ENCODE peak calls at places on chromosomes 16 and 17, in ten cellular contexts. One of them, this sample, is unnamed.

GRCh38 chr17:78658281-78658785 is 81.1 kb upstream of the DNAH17 start:
- DNase-seq in AG04450: no peak
- DNase-seq in cardiac fibroblast: no peak
- DNase-seq in epithelial cell of proximal tubule: no peak
- DNase-seq in A549: no peak
- DNase-seq in fibroblast of lung: peak; percentile 64
- DNase-seq in mesenchymal stem cell: no peak
- DNase-seq in fibroblast of pulmonary artery: no peak
- DNase-seq in neuronal stem cell: no peak
- DNase-seq in lower leg skin: no peak
- DNase-seq in this sample: peak; percentile 63

GRCh38 chr17:32445075-32445427 is 741 bp downstream of the PSMD11 start:
- DNase-seq in AG04450: no peak
- DNase-seq in cardiac fibroblast: peak; percentile 63
- DNase-seq in epithelial cell of proximal tubule: no peak
- DNase-seq in A549: peak; percentile 61
- DNase-seq in fibroblast of lung: peak; percentile 81
- DNase-seq in mesenchymal stem cell: peak; percentile 85
- DNase-seq in fibroblast of pulmonary artery: peak; percentile 57
- DNase-seq in neuronal stem cell: no peak
- DNase-seq in lower leg skin: no peak
- DNase-seq in this sample: no peak

GRCh38 chr17:32813021-32813420 is 63.9 kb downstream of the MYO1D start:
- DNase-seq in AG04450: no peak
- DNase-seq in cardiac fibroblast: peak; percentile 16
- DNase-seq in epithelial cell of proximal tubule: no peak
- DNase-seq in A549: no peak
- DNase-seq in fibroblast of lung: no peak
- DNase-seq in mesenchymal stem cell: no peak
- DNase-seq in fibroblast of pulmonary artery: peak; percentile 12
- DNase-seq in neuronal stem cell: no peak
- DNase-seq in lower leg skin: no peak
- DNase-seq in this sample: peak; percentile 29

GRCh38 chr17:8960325-8961144 is 5.0 kb downstream of the PIK3R5 start:
- DNase-seq in AG04450: no peak
- DNase-seq in cardiac fibroblast: no peak
- DNase-seq in epithelial cell of proximal tubule: no peak
- DNase-seq in A549: no peak
- DNase-seq in fibroblast of lung: no peak
- DNase-seq in mesenchymal stem cell: no peak
- DNase-seq in fibroblast of pulmonary artery: no peak
- DNase-seq in neuronal stem cell: no peak
- DNase-seq in lower leg skin: peak; percentile 54
- DNase-seq in this sample: no peak

GRCh38 chr16:1610841-1611653 is 825 bp downstream of the IFT140 start:
- DNase-seq in AG04450: no peak
- DNase-seq in cardiac fibroblast: no peak
- DNase-seq in epithelial cell of proximal tubule: no peak
- DNase-seq in A549: no peak
- DNase-seq in fibroblast of lung: peak; percentile 69
- DNase-seq in mesenchymal stem cell: peak; percentile 28
- DNase-seq in fibroblast of pulmonary artery: no peak
- DNase-seq in neuronal stem cell: peak; percentile 6
- DNase-seq in lower leg skin: no peak
- DNase-seq in this sample: peak; percentile 21

GRCh38 chr16:4700380-4700996 is 7.1 kb downstream of the NUDT16L1 start:
- DNase-seq in AG04450: no peak
- DNase-seq in cardiac fibroblast: no peak
- DNase-seq in epithelial cell of proximal tubule: no peak
- DNase-seq in A549: no peak
- DNase-seq in fibroblast of lung: no peak
- DNase-seq in mesenchymal stem cell: no peak
- DNase-seq in fibroblast of pulmonary artery: no peak
- DNase-seq in neuronal stem cell: no peak
- DNase-seq in lower leg skin: no peak
- DNase-seq in this sample: no peak

GRCh38 chr16:61812251-61812650 is 224.0 kb downstream of the CDH8 start:
- DNase-seq in AG04450: no peak
- DNase-seq in cardiac fibroblast: no peak
- DNase-seq in epithelial cell of proximal tubule: no peak
- DNase-seq in A549: no peak
- DNase-seq in fibroblast of lung: no peak
- DNase-seq in mesenchymal stem cell: no peak
- DNase-seq in fibroblast of pulmonary artery: no peak
- DNase-seq in neuronal stem cell: no peak
- DNase-seq in lower leg skin: no peak
- DNase-seq in this sample: no peak

GRCh38 chr16:11374255-11374654 is 29.0 kb downstream of the RMI2 start:
- DNase-seq in AG04450: no peak
- DNase-seq in cardiac fibroblast: no peak
- DNase-seq in epithelial cell of proximal tubule: no peak
- DNase-seq in A549: no peak
- DNase-seq in fibroblast of lung: no peak
- DNase-seq in mesenchymal stem cell: no peak
- DNase-seq in fibroblast of pulmonary artery: no peak
- DNase-seq in neuronal stem cell: no peak
- DNase-seq in lower leg skin: no peak
- DNase-seq in this sample: no peak

GRCh38 chr16:14486520-14487303 is 143.3 kb downstream of the PARN start:
- DNase-seq in AG04450: peak; percentile 86
- DNase-seq in cardiac fibroblast: peak; percentile 96
- DNase-seq in epithelial cell of proximal tubule: peak; percentile 84
- DNase-seq in A549: peak; percentile 93
- DNase-seq in fibroblast of lung: peak; percentile 96
- DNase-seq in mesenchymal stem cell: peak; percentile 92
- DNase-seq in fibroblast of pulmonary artery: peak; percentile 95
- DNase-seq in neuronal stem cell: no peak
- DNase-seq in lower leg skin: peak; percentile 95
- DNase-seq in this sample: peak; percentile 84

DNA sequence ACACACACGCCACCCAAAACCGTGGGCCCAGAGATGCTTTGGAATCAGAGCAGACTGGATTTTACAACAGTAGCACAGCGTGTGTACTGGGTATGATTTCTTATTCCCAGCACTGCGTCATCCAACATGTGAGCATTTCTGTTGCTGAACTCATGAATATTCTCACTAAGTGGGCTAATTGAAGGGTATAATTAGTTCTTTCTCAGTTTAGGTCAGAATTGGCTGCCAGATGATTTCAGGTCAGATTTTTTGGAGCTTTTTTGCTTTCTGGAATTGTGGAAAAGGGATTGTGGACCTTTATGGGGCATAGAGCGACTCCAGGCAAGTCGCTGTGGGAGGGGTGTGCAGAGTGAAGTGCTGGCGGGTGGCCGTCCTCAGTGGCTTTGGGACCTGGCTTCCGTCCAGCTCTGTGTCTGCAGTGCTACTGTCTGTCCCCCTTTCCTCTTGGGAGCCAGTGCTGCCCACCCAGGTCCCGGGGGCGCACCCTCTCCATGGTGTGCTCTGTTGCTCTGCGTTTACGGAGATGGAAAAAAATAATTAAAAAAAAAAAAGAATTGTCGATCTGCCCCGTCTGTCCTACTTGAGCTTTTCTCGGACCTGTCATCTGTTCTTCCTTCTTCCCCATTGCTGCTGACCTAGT is 25.0 kb downstream of the FOXK2 start:
- DNase-seq in AG04450: no peak
- DNase-seq in cardiac fibroblast: no peak
- DNase-seq in epithelial cell of proximal tubule: no peak
- DNase-seq in A549: no peak
- DNase-seq in fibroblast of lung: no peak
- DNase-seq in mesenchymal stem cell: no peak
- DNase-seq in fibroblast of pulmonary artery: no peak
- DNase-seq in neuronal stem cell: no peak
- DNase-seq in lower leg skin: no peak
- DNase-seq in this sample: no peak
- H3K4me3 ChIP-seq in AG04450: no peak overlapping the region
- H3K4me3 ChIP-seq in cardiac fibroblast: no peak overlapping the region
- H3K4me3 ChIP-seq in epithelial cell of proximal tubule: no peak overlapping the region
- H3K4me3 ChIP-seq in A549: no peak overlapping the region
- H3K4me3 ChIP-seq in fibroblast of lung: no peak overlapping the region
- H3K4me3 ChIP-seq in mesenchymal stem cell: no peak overlapping the region
- H3K4me3 ChIP-seq in fibroblast of pulmonary artery: no peak overlapping the region
- H3K4me3 ChIP-seq in neuronal stem cell: no peak overlapping the region
- H3K4me3 ChIP-seq in lower leg skin: no peak overlapping the region
- H3K4me3 ChIP-seq in this sample: no peak overlapping the region

GRCh38 chr17:40327244-40327666 is 18.3 kb downstream of the RARA start:
- DNase-seq in AG04450: no peak
- DNase-seq in cardiac fibroblast: no peak
- DNase-seq in epithelial cell of proximal tubule: no peak
- DNase-seq in A549: no peak
- DNase-seq in fibroblast of lung: no peak
- DNase-seq in mesenchymal stem cell: no peak
- DNase-seq in fibroblast of pulmonary artery: no peak
- DNase-seq in neuronal stem cell: no peak
- DNase-seq in lower leg skin: no peak
- DNase-seq in this sample: no peak

GRCh38 chr17:40327735-40328385 is 18.9 kb downstream of the RARA start:
- DNase-seq in AG04450: no peak
- DNase-seq in cardiac fibroblast: peak; percentile 59
- DNase-seq in epithelial cell of proximal tubule: no peak
- DNase-seq in A549: no peak
- DNase-seq in fibroblast of lung: no peak
- DNase-seq in mesenchymal stem cell: no peak
- DNase-seq in fibroblast of pulmonary artery: no peak
- DNase-seq in neuronal stem cell: no peak
- DNase-seq in lower leg skin: no peak
- DNase-seq in this sample: no peak

GRCh38 chr17:40325156-40326013 is 16.4 kb downstream of the RARA start:
- DNase-seq in AG04450: no peak
- DNase-seq in cardiac fibroblast: no peak
- DNase-seq in epithelial cell of proximal tubule: no peak
- DNase-seq in A549: no peak
- DNase-seq in fibroblast of lung: no peak
- DNase-seq in mesenchymal stem cell: no peak
- DNase-seq in fibroblast of pulmonary artery: no peak
- DNase-seq in neuronal stem cell: no peak
- DNase-seq in lower leg skin: no peak
- DNase-seq in this sample: no peak

GRCh38 chr17:40326832-40327199 is 17.8 kb downstream of the RARA start:
- DNase-seq in AG04450: no peak
- DNase-seq in cardiac fibroblast: no peak
- DNase-seq in epithelial cell of proximal tubule: no peak
- DNase-seq in A549: no peak
- DNase-seq in fibroblast of lung: no peak
- DNase-seq in mesenchymal stem cell: no peak
- DNase-seq in fibroblast of pulmonary artery: no peak
- DNase-seq in neuronal stem cell: no peak
- DNase-seq in lower leg skin: no peak
- DNase-seq in this sample: no peak

DNA sequence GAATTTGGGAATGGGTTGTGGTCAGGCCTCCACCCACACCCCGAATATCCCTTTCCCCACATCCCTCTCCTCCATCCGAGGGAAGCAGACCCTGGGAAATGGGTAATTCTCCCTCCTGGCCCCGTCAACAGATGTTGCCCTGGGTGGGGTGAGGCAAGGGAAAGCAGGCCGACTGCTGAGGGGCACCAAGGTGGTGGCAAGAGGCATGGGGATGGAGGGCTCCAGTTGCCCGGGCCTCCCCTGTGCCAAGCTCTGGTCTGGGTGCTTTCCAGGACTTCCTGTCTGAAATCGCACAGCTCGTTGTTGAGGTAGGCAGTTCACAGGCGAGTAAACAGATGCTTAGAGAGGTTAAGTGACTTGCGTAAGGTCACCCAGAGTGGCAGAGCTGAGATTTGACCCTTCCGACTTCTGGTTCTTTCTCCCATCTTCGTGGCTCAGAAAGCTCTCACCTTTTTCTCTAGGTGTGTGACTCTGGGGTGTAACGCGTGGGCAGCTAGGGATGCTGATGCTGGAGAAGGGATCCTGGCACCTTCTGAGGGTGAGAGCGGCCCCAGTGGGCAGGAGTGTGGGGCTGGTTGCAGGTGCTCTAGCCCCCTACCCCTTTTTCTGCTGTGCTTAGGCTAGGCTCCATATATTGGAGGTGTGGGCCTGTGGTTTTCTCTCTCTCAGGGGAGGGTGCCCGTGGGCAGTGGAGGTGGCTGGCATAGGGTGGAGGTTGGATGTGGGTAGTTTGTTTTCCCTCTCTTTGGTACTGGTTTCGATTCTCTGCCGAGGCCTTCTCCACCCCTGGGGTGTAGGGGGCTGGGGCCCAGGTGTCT is 17.2 kb downstream of the RARA start:
- DNase-seq in AG04450: no peak
- DNase-seq in cardiac fibroblast: no peak
- DNase-seq in epithelial cell of proximal tubule: no peak
- DNase-seq in A549: no peak
- DNase-seq in fibroblast of lung: no peak
- DNase-seq in mesenchymal stem cell: no peak
- DNase-seq in fibroblast of pulmonary artery: no peak
- DNase-seq in neuronal stem cell: no peak
- DNase-seq in lower leg skin: no peak
- DNase-seq in this sample: no peak
- H3K4me3 ChIP-seq in AG04450: no peak overlapping the region
- H3K4me3 ChIP-seq in cardiac fibroblast: no peak overlapping the region
- H3K4me3 ChIP-seq in epithelial cell of proximal tubule: no peak overlapping the region
- H3K4me3 ChIP-seq in A549: no peak overlapping the region
- H3K4me3 ChIP-seq in fibroblast of lung: no peak overlapping the region
- H3K4me3 ChIP-seq in mesenchymal stem cell: peak overlapping the region; percentile 65
- H3K4me3 ChIP-seq in fibroblast of pulmonary artery: no peak overlapping the region
- H3K4me3 ChIP-seq in neuronal stem cell: no peak overlapping the region
- H3K4me3 ChIP-seq in lower leg skin: no peak overlapping the region
- H3K4me3 ChIP-seq in this sample: no peak overlapping the region

DNA sequence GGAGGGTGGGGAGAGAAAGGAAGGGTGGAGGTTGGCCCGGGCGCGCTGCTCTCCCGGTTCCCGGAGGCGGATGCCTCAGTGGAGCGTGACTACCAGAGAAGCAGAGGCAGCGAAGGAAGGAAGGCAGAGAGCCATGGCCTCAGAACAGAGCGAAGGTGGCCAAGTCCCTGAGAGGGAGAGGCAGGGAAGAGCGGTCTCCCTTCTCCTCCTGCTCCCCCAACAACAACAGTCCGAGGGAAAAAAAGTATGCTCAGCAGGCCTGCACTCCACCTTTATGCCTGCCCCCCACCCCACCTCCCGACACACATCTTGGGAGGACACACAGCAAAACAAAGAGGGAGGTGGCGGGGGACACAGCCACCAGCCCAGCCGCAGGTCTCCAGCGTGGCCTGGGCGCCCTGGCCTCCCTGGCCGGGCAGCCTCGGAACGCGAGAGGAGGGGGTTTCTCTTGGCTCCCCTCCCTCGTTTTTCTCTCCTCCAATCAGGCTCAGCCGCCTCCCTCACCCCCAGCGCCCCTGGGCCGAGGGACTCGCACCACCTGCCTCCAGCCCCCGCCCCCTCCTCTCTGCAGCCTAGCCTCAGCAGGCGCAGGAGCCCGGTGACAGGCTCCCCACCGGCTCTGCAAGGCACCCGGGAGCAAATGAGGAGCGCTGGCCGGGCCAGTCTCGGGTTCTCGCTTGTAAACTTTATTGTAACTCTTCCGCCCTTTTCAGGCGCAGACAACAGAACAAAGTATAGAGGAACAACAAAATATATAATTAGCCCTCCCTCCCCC is 1.1 kb upstream of the HOXB7 start:
- DNase-seq in AG04450: no peak
- DNase-seq in cardiac fibroblast: no peak
- DNase-seq in epithelial cell of proximal tubule: no peak
- DNase-seq in A549: peak; percentile 71
- DNase-seq in fibroblast of lung: no peak
- DNase-seq in mesenchymal stem cell: peak; percentile 69
- DNase-seq in fibroblast of pulmonary artery: no peak
- DNase-seq in neuronal stem cell: no peak
- DNase-seq in lower leg skin: no peak
- DNase-seq in this sample: no peak
- H3K4me3 ChIP-seq in AG04450: peak overlapping the region; percentile 67
- H3K4me3 ChIP-seq in cardiac fibroblast: no peak overlapping the region
- H3K4me3 ChIP-seq in epithelial cell of proximal tubule: peak overlapping the region; percentile 86
- H3K4me3 ChIP-seq in A549: peak overlapping the region; percentile 74
- H3K4me3 ChIP-seq in fibroblast of lung: peak overlapping the region; percentile 80
- H3K4me3 ChIP-seq in mesenchymal stem cell: peak overlapping the region; percentile 87
- H3K4me3 ChIP-seq in fibroblast of pulmonary artery: no peak overlapping the region
- H3K4me3 ChIP-seq in neuronal stem cell: no peak overlapping the region
- H3K4me3 ChIP-seq in lower leg skin: no peak overlapping the region
- H3K4me3 ChIP-seq in this sample: peak overlapping the region; percentile 53

GRCh38 chr17:37111329-37111728 is 162.6 kb downstream of the AATF start:
- DNase-seq in AG04450: no peak
- DNase-seq in cardiac fibroblast: no peak
- DNase-seq in epithelial cell of proximal tubule: no peak
- DNase-seq in A549: no peak
- DNase-seq in fibroblast of lung: no peak
- DNase-seq in mesenchymal stem cell: no peak
- DNase-seq in fibroblast of pulmonary artery: no peak
- DNase-seq in neuronal stem cell: no peak
- DNase-seq in lower leg skin: no peak
- DNase-seq in this sample: no peak
- H3K4me3 ChIP-seq in AG04450: no peak overlapping the region
- H3K4me3 ChIP-seq in cardiac fibroblast: no peak overlapping the region
- H3K4me3 ChIP-seq in epithelial cell of proximal tubule: no peak overlapping the region
- H3K4me3 ChIP-seq in A549: no peak overlapping the region
- H3K4me3 ChIP-seq in fibroblast of lung: no peak overlapping the region
- H3K4me3 ChIP-seq in mesenchymal stem cell: no peak overlapping the region
- H3K4me3 ChIP-seq in fibroblast of pulmonary artery: no peak overlapping the region
- H3K4me3 ChIP-seq in neuronal stem cell: no peak overlapping the region
- H3K4me3 ChIP-seq in lower leg skin: no peak overlapping the region
- H3K4me3 ChIP-seq in this sample: no peak overlapping the region